ENCODE peak calls at places on chromosomes 7 and 10, in six cellular contexts. P is SK-N-SH, S is K562, Q is NB4, O is WTC11, T is H1. E is an unnamed sample.

GRCh38 chr10:1180836-1181235 is 124.7 kb downstream of the WDR37 start:
- DNase-seq in P (no peak), T (no peak), Q (no peak), O (no peak), S (no peak), E (no peak)

GRCh38 chr10:46229144-46229563 is 57.6 kb upstream of the ANTXRL start:
- DNase-seq in P (peak; percentile 74), Q (peak; percentile 84), T (no peak), S (peak; percentile 82), O (peak; percentile 68), E (no peak)

GRCh38 chr10:115849197-115849596 is 423.8 kb downstream of the GFRA1 start:
- DNase-seq in S (no peak), O (no peak), Q (no peak), P (no peak), T (no peak), E (no peak)

GRCh38 chr10:17062493-17063487 is 66.8 kb downstream of the CUBN start:
- DNase-seq in Q (no peak), T (peak; percentile 2), O (no peak), P (no peak), S (no peak), E (peak; percentile 86)

GRCh38 chr10:63547628-63548356 is 26.6 kb downstream of the REEP3 start:
- DNase-seq in O (no peak), T (no peak), P (peak; percentile 74), S (peak; percentile 37), Q (no peak), E (no peak)

GRCh38 chr7:2003931-2004812 is 228.6 kb downstream of the MAD1L1 start:
- DNase-seq in Q (no peak), O (peak; percentile 4), S (no peak), P (no peak), T (no peak), E (no peak)

GRCh38 chr10:7409732-7410168 is 1.1 kb downstream of the SFMBT2 start:
- DNase-seq in O (no peak), T (no peak), P (peak; percentile 52), Q (peak; percentile 25), S (peak; percentile 32), E (no peak)

GRCh38 chr7:159033473-159033825 is 111.2 kb downstream of the VIPR2 start:
- DNase-seq in T (no peak), Q (no peak), P (no peak), O (no peak), S (no peak), E (no peak)

GRCh38 chr10:78713659-78714058 is 355.1 kb upstream of the ZMIZ1 start:
- DNase-seq in O (no peak), T (no peak), P (no peak), S (no peak), Q (no peak), E (no peak)

DNA sequence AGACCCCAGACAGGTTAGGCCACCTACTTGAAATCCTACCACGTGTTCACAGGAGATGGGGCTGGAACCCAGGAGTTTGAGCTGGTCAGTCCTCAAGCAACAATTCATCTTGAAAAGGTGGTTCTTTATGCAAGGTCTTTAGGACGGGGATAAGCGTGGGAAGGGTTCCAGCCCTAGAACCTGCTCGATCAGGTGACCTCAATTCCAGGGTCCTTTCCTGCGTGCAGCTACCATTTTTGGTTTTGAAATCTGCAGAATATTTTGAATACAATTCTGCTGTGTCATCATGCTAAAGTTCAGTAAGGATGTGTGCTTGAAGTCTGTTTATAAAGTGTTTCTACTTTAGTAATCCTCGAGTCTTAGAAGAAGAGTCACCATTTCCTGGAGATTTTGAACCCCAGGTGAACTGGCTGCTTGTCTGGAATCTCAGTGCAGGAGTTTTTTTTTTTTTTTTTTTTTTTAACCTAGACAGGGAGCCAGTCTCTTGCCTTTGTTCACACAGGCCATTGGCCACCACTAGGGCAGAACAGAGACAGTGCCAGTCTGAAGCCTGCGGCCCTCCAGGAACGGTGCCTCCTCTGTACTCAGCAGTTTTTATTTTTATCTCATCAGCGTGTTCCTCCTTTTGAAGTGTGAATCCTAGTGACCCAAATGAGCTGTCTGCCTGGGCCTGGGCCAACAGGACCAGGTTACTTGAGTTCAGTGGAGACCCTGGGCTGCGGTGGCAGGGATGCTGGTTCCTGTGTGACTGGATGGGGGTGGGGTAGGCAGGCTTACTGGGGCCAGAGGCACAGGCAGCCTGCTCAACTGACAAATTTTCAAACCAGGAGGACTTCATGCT is 54.6 kb downstream of the EEPD1 start:
- DNase-seq in Q (peak; percentile 41), O (no peak), P (peak; percentile 60), S (no peak), T (no peak), E (no peak)
- TF ChIP-seq MAX in Q (no peak), O (no peak), P (no peak), S (no peak), T (no peak), E (no peak)

GRCh38 chr10:99329238-99329890 is at the start of gene CNNM1:
- DNase-seq in S (no peak), Q (no peak), O (peak; percentile 58), P (peak; percentile 86), T (no peak), E (no peak)
- TF ChIP-seq MAX in S (no peak), Q (no peak), O (peak; percentile 93), P (peak; percentile 33), T (peak; percentile 92), E (no peak)

DNA sequence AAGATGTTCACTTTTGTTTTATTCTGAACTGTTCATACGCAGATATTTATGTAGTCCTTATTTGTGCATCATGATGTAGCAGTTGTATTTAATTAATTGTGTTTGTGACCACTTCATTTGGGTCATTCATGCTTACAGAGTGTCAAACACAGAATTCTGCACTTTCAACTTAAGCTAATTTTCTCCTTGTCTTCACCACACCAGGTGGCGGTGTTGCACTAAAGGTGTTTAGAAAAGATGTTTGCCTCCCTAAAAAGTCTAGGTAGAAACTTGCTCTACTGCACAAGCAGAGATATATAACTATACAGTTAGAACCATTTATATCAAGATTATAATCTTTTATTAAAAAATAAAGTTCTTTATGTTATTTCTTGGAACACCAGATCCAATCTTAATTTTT is 1.3 kb upstream of the TAS2R38 start:
- DNase-seq in T (no peak), Q (peak; percentile 60), O (peak; percentile 48), P (no peak), S (no peak), E (peak; percentile 28)
- TF ChIP-seq MAX in T (no peak), Q (no peak), O (no peak), P (no peak), S (no peak), E (no peak)

GRCh38 chr10:89478739-89479116 is 56.7 kb downstream of the SLC16A12 start:
- DNase-seq in T (no peak), P (no peak), Q (no peak), O (no peak), S (no peak), E (no peak)

GRCh38 chr10:89478085-89478738 is 57.2 kb downstream of the SLC16A12 start:
- DNase-seq in T (no peak), S (no peak), Q (peak; percentile 8), P (no peak), O (peak; percentile 21), E (no peak)

GRCh38 chr10:89479255-89479654 is 56.1 kb downstream of the SLC16A12 start:
- DNase-seq in P (no peak), T (no peak), O (no peak), Q (no peak), S (no peak), E (no peak)

GRCh38 chr10:89480047-89480446 is 55.3 kb downstream of the SLC16A12 start:
- DNase-seq in P (no peak), O (no peak), S (no peak), Q (no peak), T (no peak), E (no peak)

DNA sequence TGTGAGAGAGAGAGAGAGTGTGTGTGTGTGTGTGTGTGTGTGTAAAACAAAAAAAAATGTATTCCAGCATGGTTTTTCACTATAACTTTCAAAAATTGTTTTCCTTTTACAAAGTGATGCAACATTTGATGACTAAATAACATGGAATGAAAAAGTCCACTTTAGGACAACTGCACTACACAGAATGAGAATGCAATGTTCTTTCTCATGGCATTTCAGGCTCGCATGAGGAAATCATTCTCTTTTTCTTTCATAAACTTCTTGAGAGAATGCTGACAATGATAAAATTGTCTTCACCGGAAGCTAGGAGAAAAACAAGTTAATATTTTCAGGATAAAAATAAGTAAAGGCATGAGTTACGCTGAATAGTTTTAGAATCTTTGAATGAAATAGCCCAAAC is 53.7 kb downstream of the SLC16A12 start:
- DNase-seq in P (no peak), O (no peak), T (no peak), S (no peak), Q (no peak), E (no peak)
- TF ChIP-seq MAX in P (peak; percentile 41), O (no peak), T (no peak), S (no peak), Q (no peak), E (no peak)

DNA sequence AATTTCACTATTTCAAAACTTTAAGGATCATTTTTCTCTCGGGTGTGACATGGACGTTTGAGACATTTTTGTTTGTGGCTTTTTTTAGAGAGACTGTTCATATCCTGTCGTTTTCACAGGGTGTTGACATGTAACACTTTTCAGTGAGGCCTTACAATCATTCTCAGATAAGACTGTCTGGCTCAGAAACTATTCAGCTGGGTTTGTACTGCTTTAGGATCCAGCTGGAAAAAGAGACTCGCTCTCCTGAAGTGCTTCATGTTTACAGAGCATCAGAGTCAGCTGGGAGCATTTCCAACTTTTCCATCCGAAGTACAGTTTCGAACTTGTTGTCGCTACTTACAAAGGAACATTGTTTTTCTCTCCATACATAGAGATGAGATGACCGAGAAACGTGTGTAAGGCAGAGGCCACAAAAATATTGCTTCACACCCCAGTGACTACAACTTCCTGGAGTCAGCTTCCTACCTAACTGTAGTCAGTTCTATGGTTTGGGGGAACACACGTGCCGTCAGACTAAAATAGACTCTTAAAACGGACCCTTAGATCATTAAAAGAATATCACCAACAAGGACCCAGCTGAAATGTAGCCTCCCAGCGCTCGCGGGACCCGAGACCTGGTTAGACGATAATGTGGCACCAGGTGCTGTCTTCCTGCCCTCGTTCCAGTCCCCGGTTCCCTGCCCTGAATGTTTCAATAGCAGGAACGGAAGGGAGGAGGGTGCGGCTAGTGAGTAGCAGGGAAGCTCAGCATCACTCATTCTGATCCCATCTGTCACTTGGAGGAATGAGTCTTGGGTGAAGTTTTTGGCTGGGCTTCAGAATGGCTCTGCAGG is 78.0 kb downstream of the MKI67 start:
- DNase-seq in P (no peak), Q (peak; percentile 92), T (no peak), S (no peak), O (no peak), E (no peak)
- TF ChIP-seq MAX in P (no peak), Q (peak; percentile 94), T (no peak), S (no peak), O (no peak), E (no peak)